ENCODE peak calls at places on chromosome 6, in nine cellular contexts. O is WTC11, G is cardiac fibroblast, N is Calu3, M is body of pancreas, F is WERI-Rb-1, K is GM23338, X is Peyer's patch, A is suprapubic skin. C is an unnamed sample.

GRCh38 chr6:145323652-145324051 is 411.7 kb downstream of the EPM2A start:
- DNase-seq in G (peak), O (no peak), F (peak), M (no peak), K (no peak), N (no peak), A (no peak), X (no peak), C (no peak)

GRCh38 chr6:42281570-42281969 is 63.9 kb upstream of the MRPS10 start:
- DNase-seq in N (no peak), G (no peak), M (no peak), X (no peak), K (no peak), O (no peak), A (no peak), F (no peak), C (no peak)

GRCh38 chr6:42932412-42932811 is 3.1 kb downstream of the CNPY3 start:
- DNase-seq in A (no peak), G (no peak), F (no peak), X (no peak), O (no peak), N (no peak), K (no peak), M (no peak), C (no peak)

GRCh38 chr6:139416146-139416545 is 41.7 kb upstream of the CITED2 start:
- DNase-seq in A (no peak), M (no peak), X (no peak), K (no peak), G (no peak), N (no peak), O (no peak), F (no peak), C (no peak)

GRCh38 chr6:154408906-154409500 is 52.4 kb upstream of the IPCEF1 start:
- DNase-seq in N (peak), X (no peak), M (no peak), F (peak), K (peak), O (no peak), G (peak), A (no peak), C (no peak)

GRCh38 chr6:7647504-7647903 is 57.5 kb downstream of the SNRNP48 start:
- DNase-seq in G (no peak), A (no peak), X (no peak), K (no peak), F (no peak), M (no peak), N (no peak), O (no peak), C (no peak)

GRCh38 chr6:107764684-107765460 is 59.2 kb downstream of the SCML4 start:
- DNase-seq in K (no peak), F (no peak), A (no peak), N (no peak), M (no peak), O (no peak), G (no peak), X (no peak), C (no peak)

GRCh38 chr6:154539593-154540269 is 29.2 kb upstream of the CNKSR3 start:
- DNase-seq in O (no peak), K (no peak), F (no peak), X (no peak), A (no peak), G (no peak), N (no peak), M (no peak), C (no peak)

GRCh38 chr6:109295109-109295765 is 87.0 kb downstream of the CD164 start:
- DNase-seq in F (no peak), A (no peak), N (no peak), O (no peak), M (peak), G (no peak), X (no peak), K (no peak), C (no peak)

GRCh38 chr6:53361549-53362031 is 12.8 kb upstream of the ELOVL5 start:
- DNase-seq in M (peak), A (no peak), F (peak), X (peak), G (no peak), N (no peak), O (no peak), K (no peak), C (no peak)

GRCh38 chr6:151301547-151301946 is 61.8 kb downstream of the AKAP12 start:
- DNase-seq in X (no peak), O (no peak), N (no peak), F (no peak), G (no peak), A (no peak), K (no peak), M (no peak), C (no peak)

GRCh38 chr6:154901856-154902552 is 93.1 kb upstream of the TIAM2 start:
- DNase-seq in F (no peak), N (no peak), O (no peak), M (no peak), X (no peak), K (no peak), A (peak), G (no peak), C (no peak)

GRCh38 chr6:15447546-15448232 is 201.8 kb downstream of the JARID2 start:
- DNase-seq in M (no peak), N (no peak), A (no peak), O (no peak), X (no peak), K (no peak), F (peak), G (no peak), C (no peak)

GRCh38 chr6:17964633-17965032 is 22.8 kb downstream of the KIF13A start:
- DNase-seq in O (no peak), X (no peak), G (no peak), N (no peak), K (no peak), M (no peak), F (no peak), A (no peak), C (no peak)

GRCh38 chr6:108666656-108667260 is 106.0 kb downstream of the FOXO3 start:
- DNase-seq in F (no peak), M (no peak), K (peak), N (no peak), X (no peak), A (no peak), O (no peak), G (no peak), C (no peak)

GRCh38 chr6:170010665-170011232 is 259.3 kb downstream of the ERMARD start:
- DNase-seq in N (no peak), F (no peak), A (peak), M (no peak), O (no peak), X (no peak), G (no peak), K (no peak), C (no peak)

GRCh38 chr6:162562041-162562440 is 165.5 kb downstream of the PRKN start:
- DNase-seq in G (no peak), O (no peak), A (no peak), M (no peak), N (no peak), K (no peak), X (no peak), F (no peak), C (no peak)

GRCh38 chr6:44049163-44049988 is 77.9 kb downstream of the MRPL14 start:
- DNase-seq in X (no peak), K (no peak), M (no peak), A (no peak), O (no peak), F (no peak), G (peak), N (no peak), C (no peak)

GRCh38 chr6:106050538-106050937 is 35.6 kb upstream of the PRDM1 start:
- DNase-seq in O (no peak), K (no peak), N (no peak), A (no peak), G (no peak), X (no peak), F (no peak), M (no peak), C (no peak)

GRCh38 chr6:137157601-137158000 is 15.8 kb downstream of the IL22RA2 start:
- DNase-seq in N (no peak), F (no peak), O (no peak), G (peak), X (no peak), M (no peak), A (no peak), K (no peak), C (no peak)

GRCh38 chr6:157670466-157671186 is 152.4 kb upstream of the SNX9 start:
- DNase-seq in K (no peak), M (no peak), G (peak), A (peak), O (no peak), F (no peak), N (no peak), X (no peak), C (no peak)

GRCh38 chr6:104638841-104639290 is 220.9 kb downstream of the HACE1 start:
- DNase-seq in N (no peak), F (no peak), K (no peak), A (no peak), X (no peak), G (peak), M (peak), O (no peak), C (no peak)

GRCh38 chr6:24743265-24743943 is 24.4 kb upstream of the C6orf62 start:
- DNase-seq in X (no peak), F (no peak), G (peak), A (no peak), M (peak), K (no peak), N (peak), O (no peak), C (no peak)

GRCh38 chr6:66291905-66292304 is 584.9 kb upstream of the EYS start:
- DNase-seq in M (no peak), O (no peak), K (no peak), G (no peak), N (no peak), A (no peak), X (no peak), F (no peak), C (no peak)

GRCh38 chr6:141475269-141475668 is 657.5 kb upstream of the GJE1 start:
- DNase-seq in F (no peak), A (no peak), O (no peak), X (no peak), G (no peak), N (no peak), M (no peak), K (no peak), C (no peak)

GRCh38 chr6:4703367-4703766 is 72.8 kb upstream of the CDYL start:
- DNase-seq in F (no peak), M (no peak), G (no peak), N (no peak), A (no peak), K (no peak), X (no peak), O (no peak), C (no peak)

GRCh38 chr6:155373276-155373675 is 59.0 kb upstream of the TFB1M start:
- DNase-seq in N (no peak), M (no peak), O (no peak), G (no peak), X (no peak), F (no peak), K (no peak), A (no peak), C (no peak)

GRCh38 chr6:7758456-7758855 is 32.6 kb downstream of the BMP6 start:
- DNase-seq in N (peak), G (peak), A (no peak), K (no peak), O (no peak), F (no peak), M (peak), X (no peak), C (no peak)

GRCh38 chr6:75493400-75494064 is at the start of gene FILIP1:
- DNase-seq in K (peak), F (peak), G (peak), M (peak), X (no peak), O (no peak), N (no peak), A (no peak), C (no peak)

GRCh38 chr6:136324981-136325380 is 35.3 kb upstream of the BCLAF1 start:
- DNase-seq in A (no peak), G (peak), M (peak), K (no peak), X (no peak), N (no peak), F (no peak), O (no peak), C (no peak)

GRCh38 chr6:166567813-166568212 is 18.7 kb downstream of the RAMACL start:
- DNase-seq in N (no peak), X (no peak), K (no peak), M (no peak), F (no peak), A (no peak), G (no peak), O (no peak), C (no peak)

GRCh38 chr6:166588691-166589333 is 2.3 kb upstream of the RAMACL start:
- DNase-seq in O (peak), N (no peak), X (peak), F (no peak), G (peak), A (no peak), M (no peak), K (peak), C (peak)

GRCh38 chr6:97726378-97726777 is 443.4 kb upstream of the MMS22L start:
- DNase-seq in O (peak), N (no peak), A (no peak), X (no peak), M (no peak), F (peak), G (no peak), K (peak), C (no peak)
- TF ChIP-seq CTCF in O (no peak), N (no peak), A (no peak), X (no peak), M (no peak), F (peak), G (no peak), K (peak), C (no peak)

GRCh38 chr6:89117285-89118108 is at the start of gene SRSF12:
- DNase-seq in O (peak), M (peak), N (peak), F (peak), G (peak), X (no peak), A (no peak), K (peak), C (peak)
- TF ChIP-seq CTCF in O (no peak), M (peak), N (no peak), F (no peak), G (no peak), X (no peak), A (no peak), K (no peak), C (no peak)

GRCh38 chr6:33798343-33798848 is 5.4 kb downstream of the MLN start:
- DNase-seq in F (no peak), O (no peak), G (no peak), A (no peak), N (no peak), X (no peak), K (no peak), M (no peak), C (no peak)

GRCh38 chr6:33790910-33791309 is 2.0 kb upstream of the LEMD2 start:
- DNase-seq in O (no peak), M (no peak), X (no peak), K (no peak), A (no peak), G (no peak), F (no peak), N (no peak), C (no peak)

GRCh38 chr6:33792990-33793389 is 4.1 kb upstream of the LEMD2 start:
- DNase-seq in M (no peak), F (no peak), K (no peak), A (no peak), O (no peak), N (no peak), X (no peak), G (no peak), C (no peak)

GRCh38 chr6:33797635-33798342 is 6.0 kb downstream of the MLN start:
- DNase-seq in K (no peak), O (no peak), M (no peak), G (no peak), N (no peak), A (no peak), X (no peak), F (no peak), C (no peak)

GRCh38 chr6:33794910-33795615 is 6.1 kb upstream of the LEMD2 start:
- DNase-seq in F (peak), G (no peak), N (no peak), O (no peak), K (peak), A (no peak), X (no peak), M (no peak), C (no peak)
- TF ChIP-seq CTCF in F (peak), G (no peak), N (no peak), O (no peak), K (peak), A (no peak), X (peak), M (no peak), C (no peak)

GRCh38 chr6:142888461-142888860 is 56.5 kb downstream of the HIVEP2 start:
- DNase-seq in N (no peak), O (no peak), M (no peak), F (no peak), K (no peak), A (no peak), G (no peak), X (no peak), C (no peak)

GRCh38 chr6:142887534-142887933 is 57.4 kb downstream of the HIVEP2 start:
- DNase-seq in K (no peak), O (no peak), N (no peak), M (no peak), G (no peak), A (no peak), F (no peak), X (no peak), C (no peak)

GRCh38 chr6:142884214-142885035 is 60.6 kb downstream of the HIVEP2 start:
- DNase-seq in N (no peak), K (peak), X (no peak), M (no peak), A (no peak), G (no peak), O (no peak), F (no peak), C (no peak)

GRCh38 chr6:142885182-142885867 is 59.7 kb downstream of the HIVEP2 start:
- DNase-seq in M (peak), K (peak), X (peak), F (no peak), A (no peak), G (peak), N (peak), O (peak), C (peak)

GRCh38 chr6:142886431-142887170 is 58.4 kb downstream of the HIVEP2 start:
- DNase-seq in G (peak), K (peak), M (peak), F (no peak), X (no peak), A (no peak), N (no peak), O (no peak), C (no peak)
- TF ChIP-seq CTCF in G (peak), K (peak), M (peak), F (peak), X (peak), A (no peak), N (no peak), O (no peak), C (no peak)

GRCh38 chr6:1283486-1283885 is 28.4 kb upstream of the FOXQ1 start:
- DNase-seq in G (no peak), K (no peak), X (no peak), O (no peak), M (no peak), F (no peak), A (no peak), N (no peak), C (no peak)

GRCh38 chr6:1286972-1287600 is 24.8 kb upstream of the FOXQ1 start:
- DNase-seq in O (no peak), G (peak), M (peak), X (no peak), A (no peak), K (no peak), N (peak), F (no peak), C (no peak)

GRCh38 chr6:1280666-1281300 is 31.1 kb upstream of the FOXQ1 start:
- DNase-seq in O (no peak), G (no peak), K (no peak), X (no peak), A (no peak), N (no peak), F (no peak), M (no peak), C (no peak)

GRCh38 chr6:1281746-1282145 is 30.2 kb upstream of the FOXQ1 start:
- DNase-seq in O (no peak), K (no peak), N (no peak), A (no peak), M (no peak), X (no peak), F (no peak), G (no peak), C (no peak)

DNA sequence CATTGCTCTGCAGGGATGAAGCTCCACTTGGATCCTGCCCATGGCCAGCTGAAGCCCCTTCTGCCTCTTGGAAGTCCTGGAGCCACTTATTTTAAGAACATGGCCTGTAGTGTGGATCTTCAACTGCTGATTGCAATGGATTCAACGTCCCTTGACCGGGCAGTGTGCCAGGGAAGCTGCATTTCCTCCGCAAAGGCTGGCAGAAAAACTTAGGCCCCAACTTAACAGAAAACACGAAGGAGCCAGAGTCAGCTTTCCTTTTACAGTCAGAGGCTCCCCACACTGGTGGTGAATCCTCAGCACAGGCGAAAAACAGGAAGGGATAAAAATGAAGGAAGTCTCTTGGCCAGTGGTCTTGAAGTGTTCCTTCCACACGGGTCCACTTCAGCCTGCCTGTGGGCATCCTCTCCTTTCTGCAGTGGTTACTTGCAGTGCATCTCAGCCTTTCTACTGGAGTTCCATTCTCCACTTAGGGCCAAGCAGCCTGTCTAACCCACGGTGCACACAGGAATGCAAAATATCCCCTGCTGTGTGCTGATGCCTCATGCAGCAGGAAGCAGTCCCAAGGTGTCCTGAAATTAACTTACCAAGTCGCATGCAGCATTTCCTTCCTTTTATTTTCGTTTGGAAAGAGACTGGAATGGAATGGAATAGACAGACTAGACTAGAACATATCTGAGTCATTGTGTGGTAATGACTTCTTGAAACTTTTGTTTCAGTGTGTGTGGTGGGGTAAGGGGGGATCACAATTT is 26.1 kb upstream of the FOXQ1 start:
- DNase-seq in K (peak), O (no peak), G (peak), M (peak), F (no peak), A (no peak), N (no peak), X (no peak), C (no peak)
- TF ChIP-seq CTCF in K (no peak), O (no peak), G (no peak), M (no peak), F (no peak), A (no peak), N (no peak), X (no peak), C (no peak)

DNA sequence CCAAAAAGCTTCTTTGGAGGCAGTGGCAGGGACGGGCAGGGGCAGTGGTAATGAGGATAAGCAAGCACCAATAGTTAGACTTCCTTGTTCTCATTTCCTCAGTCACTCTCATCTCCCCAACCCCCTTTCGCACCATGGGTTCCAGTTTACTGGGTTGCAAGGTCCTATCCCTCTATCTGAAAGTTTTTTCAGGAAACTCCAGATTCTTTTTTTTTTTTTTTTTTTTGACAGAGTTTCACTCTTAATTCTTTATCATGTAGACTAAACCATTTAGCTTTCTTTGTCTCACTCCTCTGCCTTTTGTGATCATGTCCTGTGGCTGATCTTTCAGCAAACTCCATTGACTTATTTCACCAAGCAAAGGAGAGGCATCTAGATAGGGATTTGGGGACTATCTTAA is 51.4 kb upstream of the GMDS start:
- DNase-seq in N (no peak), X (no peak), O (peak), M (no peak), A (no peak), K (peak), F (no peak), G (no peak), C (no peak)
- TF ChIP-seq CTCF in N (no peak), X (no peak), O (no peak), M (no peak), A (no peak), K (no peak), F (no peak), G (no peak), C (no peak)

DNA sequence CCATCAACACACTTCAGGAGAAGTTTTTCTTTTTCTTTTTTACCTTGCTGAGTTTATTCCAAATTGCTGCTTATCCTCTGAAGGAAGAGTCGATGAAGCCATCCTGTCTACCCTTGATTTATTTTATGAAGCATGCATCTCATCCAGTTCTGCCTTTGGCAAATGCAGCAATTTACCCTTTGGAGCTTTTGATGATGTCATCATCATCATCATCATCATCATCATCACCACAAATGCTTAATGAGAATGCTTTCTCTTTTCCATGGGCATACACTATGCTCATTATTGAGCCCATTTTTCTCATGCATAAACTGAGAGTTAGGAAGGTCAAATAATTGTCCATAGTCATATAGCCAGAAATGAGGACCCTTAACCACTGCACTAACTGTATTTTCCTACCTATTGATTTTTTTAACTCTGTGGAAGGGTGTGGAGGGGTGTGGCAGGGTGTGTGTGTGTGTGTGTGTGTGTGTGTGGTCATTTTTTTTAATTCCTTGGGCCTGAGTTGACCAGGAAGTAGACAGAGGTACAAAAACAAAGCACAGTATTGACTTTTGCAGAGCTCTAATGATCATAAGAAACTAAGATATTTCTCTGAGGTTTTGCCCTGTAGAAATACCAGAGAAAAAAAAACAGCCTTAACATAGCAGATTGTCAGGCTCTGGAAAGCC is 82.8 kb downstream of the COL9A1 start:
- DNase-seq in N (peak), A (no peak), G (no peak), X (no peak), O (no peak), K (no peak), M (no peak), F (no peak), C (no peak)
- TF ChIP-seq CTCF in N (no peak), A (no peak), G (no peak), X (no peak), O (no peak), K (no peak), M (no peak), F (no peak), C (no peak)